ENCODE peak calls at places on chromosomes 7 and 10, in seven cellular contexts. A is caudate nucleus; G is coronary artery; O is activated CD4-positive, CD25-positive, alpha-beta regulatory T cell treated with anti-CD3 and anti-CD28 coated beads, Interleukin-2, amount 50 U/mL, for 72 hours; Y is stimulated activated CD8-positive, alpha-beta memory T cell treated with anti-CD3 and anti-CD28 coated beads, Interleukin-12 subunit alpha, Interleukin-12 subunit beta, amount 100 ng/mL, for 1 hour; M is stimulated activated CD4-positive, alpha-beta T cell treated with anti-CD3 and anti-CD28 coated beads, Interleukin-2, amount 100 ng/mL, for 24 hours; D is smooth muscle cell of the brain vasculature. P is an unnamed sample.

GRCh38 chr7:369981-370621 is 80.1 kb downstream of the FOXL3 start:
- DNase-seq in O (no peak), M (no peak), D (no peak), Y (no peak), G (no peak), A (no peak), P (no peak)

GRCh38 chr7:41890631-41891265 is 187.9 kb upstream of the INHBA start:
- DNase-seq in Y (no peak), A (no peak), O (no peak), M (no peak), G (no peak), D (no peak), P (no peak)

GRCh38 chr7:114081606-114082425 is 163.0 kb upstream of the PPP1R3A start:
- DNase-seq in A (no peak), G (no peak), D (no peak), Y (no peak), O (no peak), M (no peak), P (no peak)

GRCh38 chr10:83917519-83918506 is 221.5 kb upstream of the GHITM start:
- DNase-seq in Y (no peak), O (no peak), G (no peak), D (no peak), M (no peak), A (no peak), P (peak)

GRCh38 chr7:141696386-141696785 is 5.6 kb downstream of the DENND11 start:
- DNase-seq in Y (no peak), D (no peak), O (no peak), M (no peak), G (no peak), A (no peak), P (no peak)

GRCh38 chr7:20560325-20561180 is 54.9 kb upstream of the ABCB5 start:
- DNase-seq in G (no peak), A (no peak), Y (no peak), D (no peak), O (no peak), M (no peak), P (no peak)

GRCh38 chr7:46554688-46555422 is 633.8 kb upstream of the IGFBP3 start:
- DNase-seq in O (no peak), D (no peak), A (no peak), G (no peak), M (no peak), Y (no peak), P (no peak)

GRCh38 chr7:81445462-81445861 is 324.4 kb downstream of the HGF start:
- DNase-seq in M (no peak), G (no peak), D (no peak), A (no peak), O (no peak), Y (no peak), P (no peak)

GRCh38 chr7:31986878-31987518 is 83.2 kb downstream of the PDE1C start:
- DNase-seq in Y (no peak), D (no peak), G (no peak), M (no peak), O (no peak), A (no peak), P (no peak)

GRCh38 chr7:122885583-122886356 is 490 bp downstream of the CADPS2 start:
- DNase-seq in A (no peak), O (no peak), M (no peak), D (peak), Y (no peak), G (peak), P (peak)

GRCh38 chr10:50325449-50326188 is 74.3 kb upstream of the ASAH2 start:
- DNase-seq in D (peak), M (no peak), G (peak), O (no peak), A (no peak), Y (no peak), P (no peak)

GRCh38 chr10:58475322-58476277 is 37.1 kb upstream of the BICC1 start:
- DNase-seq in G (no peak), A (no peak), M (no peak), Y (no peak), D (peak), O (no peak), P (no peak)

GRCh38 chr7:11760372-11760771 is 71.6 kb downstream of the THSD7A start:
- DNase-seq in O (no peak), G (no peak), M (no peak), A (no peak), D (no peak), Y (no peak), P (no peak)

GRCh38 chr7:151452141-151452571 is 12.2 kb upstream of the CRYGN start:
- DNase-seq in O (peak), D (no peak), M (no peak), Y (no peak), G (no peak), A (no peak), P (no peak)

GRCh38 chr7:1087952-1088920 is at the start of gene GPER1:
- DNase-seq in Y (no peak), D (no peak), G (peak), A (no peak), O (no peak), M (no peak), P (no peak)

GRCh38 chr7:135811513-135811912 is 62.9 kb upstream of the FAM180A start:
- DNase-seq in D (no peak), O (no peak), Y (no peak), M (no peak), G (no peak), A (no peak), P (no peak)

GRCh38 chr7:18890885-18891621 is 226.4 kb downstream of the TWIST1 start:
- DNase-seq in A (no peak), M (no peak), Y (no peak), O (no peak), D (no peak), G (no peak), P (no peak)

GRCh38 chr10:17056781-17057191 is 72.8 kb downstream of the CUBN start:
- DNase-seq in M (no peak), A (no peak), Y (no peak), O (no peak), G (no peak), D (no peak), P (no peak)

P was measured in activated naive CD8-positive, alpha-beta T cell treated with anti-CD3 and anti-CD28 coated beads, Interleukin-2, amount 50 U/mL, for 24 hours.